ENCODE peak calls at places on chromosome 1, in ten cellular contexts. H is A549, P is heart right ventricle, X is dorsolateral prefrontal cortex, D is kidney, R is H1, J is choroid plexus epithelial cell, Y is lower lobe of right lung, V is fibroblast of lung, B is testis. F is an unnamed sample.
A peak's percentile ranks its signal among the peaks of the same experiment; 100 is the strongest.

GRCh38 chr1:25204797-25205441 is 27.4 kb downstream of the SYF2 start:
- DNase-seq in H (peak; percentile 32), P (no peak), X (no peak), D (no peak), R (no peak), J (peak; percentile 75), Y (no peak), V (peak; percentile 63), B (no peak), F (peak; percentile 90)

GRCh38 chr1:181777812-181778211 is 283.7 kb downstream of the ZNF648 start:
- DNase-seq in H (no peak), P (no peak), X (no peak), D (no peak), R (no peak), J (no peak), Y (no peak), V (peak; percentile 72), B (no peak), F (no peak)

GRCh38 chr1:151369621-151370048 is 2.9 kb downstream of the SELENBP1 start:
- DNase-seq in H (no peak), P (no peak), X (no peak), D (peak; percentile 75), R (no peak), J (no peak), Y (no peak), V (no peak), B (no peak), F (no peak)

GRCh38 chr1:102724741-102725140 is 383.6 kb downstream of the COL11A1 start:
- DNase-seq in H (no peak), P (no peak), X (no peak), D (no peak), R (no peak), J (no peak), Y (no peak), V (no peak), B (no peak), F (no peak)

GRCh38 chr1:61079898-61080336 is 2.4 kb upstream of the NFIA start:
- DNase-seq in H (peak; percentile 79), P (peak; percentile 87), X (peak; percentile 78), D (peak; percentile 92), R (peak; percentile 63), J (peak; percentile 86), Y (peak; percentile 70), V (peak; percentile 69), B (peak; percentile 90), F (peak; percentile 80)

GRCh38 chr1:158199840-158200239 is 19.1 kb downstream of the CD1D start:
- DNase-seq in H (peak; percentile 20), P (no peak), X (no peak), D (no peak), R (no peak), J (peak; percentile 74), Y (no peak), V (no peak), B (no peak), F (no peak)

GRCh38 chr1:2980073-2980791 is 41.0 kb upstream of the ACTRT2 start:
- DNase-seq in H (no peak), P (no peak), X (peak; percentile 30), D (peak; percentile 63), R (no peak), J (no peak), Y (no peak), V (no peak), B (peak; percentile 6), F (no peak)

GRCh38 chr1:37701051-37701450 is 8.7 kb downstream of the CDCA8 start:
- DNase-seq in H (no peak), P (no peak), X (no peak), D (peak; percentile 10), R (no peak), J (no peak), Y (no peak), V (no peak), B (no peak), F (no peak)

GRCh38 chr1:27356628-27357280 is 10.0 kb downstream of the MAP3K6 start:
- DNase-seq in H (no peak), P (no peak), X (no peak), D (peak; percentile 76), R (no peak), J (no peak), Y (peak; percentile 57), V (no peak), B (no peak), F (no peak)

GRCh38 chr1:230232352-230232751 is 165.3 kb downstream of the GALNT2 start:
- DNase-seq in H (no peak), P (peak; percentile 27), X (no peak), D (no peak), R (peak; percentile 29), J (peak; percentile 68), Y (no peak), V (no peak), B (peak; percentile 9), F (no peak)

GRCh38 chr1:158177705-158178450 is 2.8 kb upstream of the CD1D start:
- DNase-seq in H (peak; percentile 57), P (peak; percentile 95), X (peak; percentile 70), D (peak; percentile 95), R (peak; percentile 90), J (peak; percentile 70), Y (peak; percentile 94), V (peak; percentile 60), B (peak; percentile 92), F (peak; percentile 48)

GRCh38 chr1:8818325-8818775 is 910 bp upstream of the RERE start:
- DNase-seq in H (peak; percentile 56), P (peak; percentile 51), X (no peak), D (no peak), R (no peak), J (peak; percentile 88), Y (no peak), V (peak; percentile 75), B (peak; percentile 48), F (peak; percentile 73)

GRCh38 chr1:54649130-54649898 is 7.7 kb downstream of the MROH7 start:
- DNase-seq in H (peak; percentile 28), P (no peak), X (no peak), D (no peak), R (no peak), J (no peak), Y (no peak), V (no peak), B (no peak), F (no peak)

DNA sequence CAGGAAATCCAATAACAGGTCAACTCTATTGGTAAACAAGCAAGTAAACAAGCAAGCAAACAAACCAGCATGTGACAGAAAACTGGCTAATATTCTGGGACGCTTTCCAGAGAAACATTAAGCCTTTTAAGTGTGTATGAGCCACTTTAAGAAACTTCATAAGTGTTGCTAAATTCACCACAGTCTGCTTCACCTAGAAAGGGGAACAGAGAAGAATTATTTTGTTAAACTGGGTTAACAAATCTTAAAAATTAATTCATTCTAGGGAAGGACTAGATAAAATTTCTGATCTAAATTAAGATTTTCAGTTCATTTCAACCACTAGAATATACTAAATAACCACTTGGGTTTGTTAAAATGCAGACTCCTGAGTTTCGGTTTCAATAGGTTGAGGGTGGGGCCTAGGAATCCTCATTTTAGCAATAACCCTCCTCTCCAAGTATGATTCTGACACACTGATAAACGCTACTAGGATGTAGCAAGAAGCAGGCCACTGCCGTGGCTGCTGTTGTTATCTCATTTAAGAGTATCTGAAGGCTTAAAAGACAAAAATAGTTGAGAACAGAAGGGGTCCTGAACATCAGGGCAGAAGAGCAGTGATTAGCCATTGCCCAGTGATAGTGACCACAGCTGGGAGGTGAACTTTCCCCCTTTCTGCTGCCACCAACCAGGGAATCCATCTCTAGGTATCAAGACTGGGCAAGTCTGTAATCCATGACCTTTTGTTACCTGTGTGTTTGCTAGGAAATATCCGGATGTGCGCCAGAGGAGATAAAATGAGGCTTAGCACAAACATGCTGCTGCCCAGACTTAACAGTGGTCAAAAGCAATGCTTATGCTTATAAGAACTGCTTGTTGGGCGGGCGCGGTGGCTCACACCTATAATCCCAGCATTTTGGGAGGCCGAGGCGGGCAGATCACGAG is 11.2 kb downstream of the CREG1 start:
- DNase-seq in H (no peak), P (no peak), X (no peak), D (no peak), R (no peak), J (no peak), Y (no peak), V (no peak), B (no peak), F (no peak)
- H3K4me3 ChIP-seq in H (no peak overlapping the region), P (no peak overlapping the region), X (no peak overlapping the region), D (no peak overlapping the region), R (no peak overlapping the region), J (no peak overlapping the region), Y (no peak overlapping the region), V (no peak overlapping the region), B (no peak overlapping the region), F (no peak overlapping the region)

GRCh38 chr1:189150624-189151023 is 1327.0 kb downstream of the BRINP3 start:
- DNase-seq in H (no peak), P (no peak), X (no peak), D (no peak), R (no peak), J (no peak), Y (no peak), V (no peak), B (no peak), F (no peak)

GRCh38 chr1:189152685-189153084 is 1325.0 kb downstream of the BRINP3 start:
- DNase-seq in H (no peak), P (no peak), X (no peak), D (no peak), R (no peak), J (no peak), Y (no peak), V (no peak), B (no peak), F (no peak)

GRCh38 chr1:189151361-189151760 is 1326.3 kb downstream of the BRINP3 start:
- DNase-seq in H (no peak), P (no peak), X (no peak), D (no peak), R (no peak), J (no peak), Y (no peak), V (no peak), B (no peak), F (no peak)

GRCh38 chr1:189149547-189150375 is 1327.9 kb downstream of the BRINP3 start:
- DNase-seq in H (peak; percentile 80), P (no peak), X (no peak), D (no peak), R (peak; percentile 60), J (no peak), Y (no peak), V (no peak), B (peak; percentile 65), F (no peak)
- H3K4me3 ChIP-seq in H (peak overlapping the region; percentile 30), P (no peak overlapping the region), X (no peak overlapping the region), D (no peak overlapping the region), R (no peak overlapping the region), J (no peak overlapping the region), Y (no peak overlapping the region), V (no peak overlapping the region), B (peak overlapping the region; percentile 43), F (no peak overlapping the region)

DNA sequence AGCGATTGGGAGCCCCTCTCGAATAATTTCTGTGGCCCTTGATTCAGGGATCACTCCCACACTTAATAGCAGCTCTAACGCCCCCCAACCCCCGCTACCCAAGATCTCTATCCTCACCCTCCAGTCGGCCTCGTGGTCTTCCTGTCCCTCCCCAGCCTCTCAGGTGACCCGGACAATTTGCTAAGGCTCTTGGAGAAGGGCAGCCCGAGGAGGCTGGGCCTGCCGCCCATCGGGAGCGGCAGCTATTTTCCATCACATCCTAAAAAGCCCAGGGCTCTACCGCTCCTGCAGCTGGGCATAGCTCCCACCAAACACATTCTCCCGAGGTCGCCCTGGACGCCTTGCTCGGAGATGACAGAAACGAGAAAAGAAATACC is 12.0 kb upstream of the PHLDA3 start:
- DNase-seq in H (no peak), P (no peak), X (no peak), D (no peak), R (peak; percentile 67), J (no peak), Y (no peak), V (no peak), B (no peak), F (no peak)
- H3K4me3 ChIP-seq in H (peak overlapping the region; percentile 39), P (peak overlapping the region; percentile 41), X (peak overlapping the region; percentile 44), D (no peak overlapping the region), R (peak overlapping the region; percentile 47), J (peak overlapping the region; percentile 56), Y (peak overlapping the region; percentile 50), V (peak overlapping the region; percentile 5), B (peak overlapping the region; percentile 31), F (peak overlapping the region; percentile 41)

GRCh38 chr1:31422505-31423319 is 9.7 kb downstream of the SERINC2 start:
- DNase-seq in H (peak; percentile 71), P (peak; percentile 68), X (no peak), D (peak; percentile 87), R (peak; percentile 95), J (peak; percentile 81), Y (peak; percentile 74), V (peak; percentile 74), B (peak; percentile 79), F (peak; percentile 91)
- H3K4me3 ChIP-seq in H (no peak overlapping the region), P (no peak overlapping the region), X (no peak overlapping the region), D (no peak overlapping the region), R (no peak overlapping the region), J (no peak overlapping the region), Y (no peak overlapping the region), V (no peak overlapping the region), B (no peak overlapping the region), F (no peak overlapping the region)